ENCODE peak calls at places on chromosome 11, in six cellular contexts. One of them, this sample, is unnamed.
A peak's percentile ranks its signal among the peaks of the same experiment; 100 is the strongest.

GRCh38 chr11:34331329-34331728 is 26.5 kb downstream of the ABTB2 start:
- DNase-seq in mesenchymal stem cell: no peak
- DNase-seq in SK-N-SH: no peak
- DNase-seq in AG04450: no peak
- DNase-seq in heart right ventricle: no peak
- DNase-seq in cardiac muscle cell: no peak
- DNase-seq in this sample: no peak

GRCh38 chr11:12418019-12418611 is 40.7 kb downstream of the PARVA start:
- DNase-seq in mesenchymal stem cell: no peak
- DNase-seq in SK-N-SH: no peak
- DNase-seq in AG04450: no peak
- DNase-seq in heart right ventricle: no peak
- DNase-seq in cardiac muscle cell: no peak
- DNase-seq in this sample: peak; percentile 63

GRCh38 chr11:134499990-134500389 is 87.9 kb upstream of the B3GAT1 start:
- DNase-seq in mesenchymal stem cell: no peak
- DNase-seq in SK-N-SH: no peak
- DNase-seq in AG04450: no peak
- DNase-seq in heart right ventricle: no peak
- DNase-seq in cardiac muscle cell: no peak
- DNase-seq in this sample: no peak

GRCh38 chr11:6604081-6604626 is 580 bp downstream of the ILK start:
- DNase-seq in mesenchymal stem cell: peak; percentile 88
- DNase-seq in SK-N-SH: peak; percentile 73
- DNase-seq in AG04450: no peak
- DNase-seq in heart right ventricle: peak; percentile 61
- DNase-seq in cardiac muscle cell: peak; percentile 82
- DNase-seq in this sample: peak; percentile 81

GRCh38 chr11:662689-663274 is 25.7 kb downstream of the DRD4 start:
- DNase-seq in mesenchymal stem cell: peak; percentile 58
- DNase-seq in SK-N-SH: peak; percentile 92
- DNase-seq in AG04450: peak; percentile 7
- DNase-seq in heart right ventricle: peak; percentile 47
- DNase-seq in cardiac muscle cell: peak; percentile 57
- DNase-seq in this sample: peak; percentile 60

GRCh38 chr11:131389582-131389981 is 19.2 kb downstream of the NTM start:
- DNase-seq in mesenchymal stem cell: no peak
- DNase-seq in SK-N-SH: no peak
- DNase-seq in AG04450: no peak
- DNase-seq in heart right ventricle: no peak
- DNase-seq in cardiac muscle cell: no peak
- DNase-seq in this sample: no peak

GRCh38 chr11:78586452-78587046 is 11.9 kb upstream of the NARS2 start:
- DNase-seq in mesenchymal stem cell: no peak
- DNase-seq in SK-N-SH: peak; percentile 20
- DNase-seq in AG04450: no peak
- DNase-seq in heart right ventricle: no peak
- DNase-seq in cardiac muscle cell: no peak
- DNase-seq in this sample: no peak

GRCh38 chr11:62399172-62399867 is 19.5 kb upstream of the SCGB1A1 start:
- DNase-seq in mesenchymal stem cell: no peak
- DNase-seq in SK-N-SH: no peak
- DNase-seq in AG04450: no peak
- DNase-seq in heart right ventricle: no peak
- DNase-seq in cardiac muscle cell: no peak
- DNase-seq in this sample: peak; percentile 53

GRCh38 chr11:296206-296975 is 2.9 kb downstream of the IFITM5 start:
- DNase-seq in mesenchymal stem cell: no peak
- DNase-seq in SK-N-SH: no peak
- DNase-seq in AG04450: no peak
- DNase-seq in heart right ventricle: no peak
- DNase-seq in cardiac muscle cell: no peak
- DNase-seq in this sample: no peak

GRCh38 chr11:14081541-14082211 is 119.2 kb downstream of the SPON1 start:
- DNase-seq in mesenchymal stem cell: no peak
- DNase-seq in SK-N-SH: no peak
- DNase-seq in AG04450: no peak
- DNase-seq in heart right ventricle: no peak
- DNase-seq in cardiac muscle cell: no peak
- DNase-seq in this sample: no peak

GRCh38 chr11:10606536-10607208 is 38.2 kb upstream of the LYVE1 start:
- DNase-seq in mesenchymal stem cell: peak; percentile 81
- DNase-seq in SK-N-SH: no peak
- DNase-seq in AG04450: peak; percentile 73
- DNase-seq in heart right ventricle: no peak
- DNase-seq in cardiac muscle cell: no peak
- DNase-seq in this sample: peak; percentile 78

GRCh38 chr11:86955111-86955673 is at the start of gene FZD4:
- DNase-seq in mesenchymal stem cell: peak; percentile 88
- DNase-seq in SK-N-SH: peak; percentile 98
- DNase-seq in AG04450: peak; percentile 50
- DNase-seq in heart right ventricle: peak; percentile 92
- DNase-seq in cardiac muscle cell: peak; percentile 96
- DNase-seq in this sample: peak; percentile 97

GRCh38 chr11:76782526-76783293 is 446 bp upstream of the TSKU start:
- DNase-seq in mesenchymal stem cell: peak; percentile 98
- DNase-seq in SK-N-SH: peak; percentile 94
- DNase-seq in AG04450: peak; percentile 97
- DNase-seq in heart right ventricle: peak; percentile 90
- DNase-seq in cardiac muscle cell: peak; percentile 95
- DNase-seq in this sample: peak; percentile 98

GRCh38 chr11:9313648-9314290 is 624 bp downstream of the TMEM41B start:
- DNase-seq in mesenchymal stem cell: peak; percentile 48
- DNase-seq in SK-N-SH: no peak
- DNase-seq in AG04450: no peak
- DNase-seq in heart right ventricle: no peak
- DNase-seq in cardiac muscle cell: peak; percentile 48
- DNase-seq in this sample: peak; percentile 63

GRCh38 chr11:102239906-102240305 is 77.4 kb upstream of the BIRC3 start:
- DNase-seq in mesenchymal stem cell: no peak
- DNase-seq in SK-N-SH: no peak
- DNase-seq in AG04450: no peak
- DNase-seq in heart right ventricle: no peak
- DNase-seq in cardiac muscle cell: no peak
- DNase-seq in this sample: no peak

GRCh38 chr11:123469089-123469488 is 39.0 kb downstream of the GRAMD1B start:
- DNase-seq in mesenchymal stem cell: no peak
- DNase-seq in SK-N-SH: no peak
- DNase-seq in AG04450: no peak
- DNase-seq in heart right ventricle: peak; percentile 36
- DNase-seq in cardiac muscle cell: peak; percentile 85
- DNase-seq in this sample: no peak

GRCh38 chr11:130828741-130829140 is 87.5 kb downstream of the SNX19 start:
- DNase-seq in mesenchymal stem cell: no peak
- DNase-seq in SK-N-SH: no peak
- DNase-seq in AG04450: no peak
- DNase-seq in heart right ventricle: no peak
- DNase-seq in cardiac muscle cell: no peak
- DNase-seq in this sample: no peak

GRCh38 chr11:8327761-8328192 is 64.1 kb upstream of the LMO1 start:
- DNase-seq in mesenchymal stem cell: peak; percentile 4
- DNase-seq in SK-N-SH: no peak
- DNase-seq in AG04450: no peak
- DNase-seq in heart right ventricle: no peak
- DNase-seq in cardiac muscle cell: no peak
- DNase-seq in this sample: no peak

GRCh38 chr11:67213251-67213650 is 53.0 kb upstream of the GRK2 start:
- DNase-seq in mesenchymal stem cell: no peak
- DNase-seq in SK-N-SH: no peak
- DNase-seq in AG04450: no peak
- DNase-seq in heart right ventricle: no peak
- DNase-seq in cardiac muscle cell: no peak
- DNase-seq in this sample: no peak

GRCh38 chr11:65591939-65592814 is 3.4 kb downstream of the KCNK7 start:
- DNase-seq in mesenchymal stem cell: peak; percentile 81
- DNase-seq in SK-N-SH: no peak
- DNase-seq in AG04450: no peak
- DNase-seq in heart right ventricle: no peak
- DNase-seq in cardiac muscle cell: peak; percentile 69
- DNase-seq in this sample: peak; percentile 59

GRCh38 chr11:122137081-122137793 is 21.2 kb upstream of the BLID start:
- DNase-seq in mesenchymal stem cell: peak; percentile 93
- DNase-seq in SK-N-SH: no peak
- DNase-seq in AG04450: peak; percentile 76
- DNase-seq in heart right ventricle: no peak
- DNase-seq in cardiac muscle cell: no peak
- DNase-seq in this sample: peak; percentile 90

GRCh38 chr11:2463766-2464277 is 19.0 kb downstream of the KCNQ1 start:
- DNase-seq in mesenchymal stem cell: no peak
- DNase-seq in SK-N-SH: no peak
- DNase-seq in AG04450: no peak
- DNase-seq in heart right ventricle: peak; percentile 52
- DNase-seq in cardiac muscle cell: no peak
- DNase-seq in this sample: no peak

GRCh38 chr11:66112640-66113098 is 42.6 kb downstream of the PACS1 start:
- DNase-seq in mesenchymal stem cell: peak; percentile 54
- DNase-seq in SK-N-SH: no peak
- DNase-seq in AG04450: no peak
- DNase-seq in heart right ventricle: peak; percentile 17
- DNase-seq in cardiac muscle cell: no peak
- DNase-seq in this sample: peak; percentile 60

GRCh38 chr11:78112588-78113275 is 26.7 kb downstream of the ALG8 start:
- DNase-seq in mesenchymal stem cell: no peak
- DNase-seq in SK-N-SH: no peak
- DNase-seq in AG04450: no peak
- DNase-seq in heart right ventricle: no peak
- DNase-seq in cardiac muscle cell: no peak
- DNase-seq in this sample: no peak

GRCh38 chr11:5605849-5606248 is 9.4 kb downstream of the TRIM6 start:
- DNase-seq in mesenchymal stem cell: peak; percentile 74
- DNase-seq in SK-N-SH: no peak
- DNase-seq in AG04450: peak; percentile 59
- DNase-seq in heart right ventricle: no peak
- DNase-seq in cardiac muscle cell: no peak
- DNase-seq in this sample: peak; percentile 66

GRCh38 chr11:108346451-108346850 is 120.9 kb downstream of the C11orf65 start:
- DNase-seq in mesenchymal stem cell: no peak
- DNase-seq in SK-N-SH: no peak
- DNase-seq in AG04450: no peak
- DNase-seq in heart right ventricle: no peak
- DNase-seq in cardiac muscle cell: no peak
- DNase-seq in this sample: no peak

GRCh38 chr11:86760577-86760976 is 39.8 kb upstream of the PRSS23 start:
- DNase-seq in mesenchymal stem cell: no peak
- DNase-seq in SK-N-SH: no peak
- DNase-seq in AG04450: no peak
- DNase-seq in heart right ventricle: no peak
- DNase-seq in cardiac muscle cell: no peak
- DNase-seq in this sample: peak; percentile 44

GRCh38 chr11:106353031-106353430 is 275.6 kb downstream of the AASDHPPT start:
- DNase-seq in mesenchymal stem cell: no peak
- DNase-seq in SK-N-SH: no peak
- DNase-seq in AG04450: no peak
- DNase-seq in heart right ventricle: no peak
- DNase-seq in cardiac muscle cell: no peak
- DNase-seq in this sample: no peak
- H3K9me3 ChIP-seq in mesenchymal stem cell: peaks cover 7% of the 10 kb centered on the region
- H3K9me3 ChIP-seq in SK-N-SH: no peaks in the 10 kb centered on the region
- H3K9me3 ChIP-seq in AG04450: no peaks in the 10 kb centered on the region
- H3K9me3 ChIP-seq in heart right ventricle: no peaks in the 10 kb centered on the region
- H3K9me3 ChIP-seq in cardiac muscle cell: no peaks in the 10 kb centered on the region
- H3K9me3 ChIP-seq in this sample: peaks cover 10% of the 10 kb centered on the region

GRCh38 chr11:26676641-26677040 is 45.2 kb downstream of the SLC5A12 start:
- DNase-seq in mesenchymal stem cell: peak; percentile 4
- DNase-seq in SK-N-SH: no peak
- DNase-seq in AG04450: no peak
- DNase-seq in heart right ventricle: no peak
- DNase-seq in cardiac muscle cell: no peak
- DNase-seq in this sample: no peak

GRCh38 chr11:26677566-26677965 is 44.3 kb downstream of the SLC5A12 start:
- DNase-seq in mesenchymal stem cell: no peak
- DNase-seq in SK-N-SH: no peak
- DNase-seq in AG04450: no peak
- DNase-seq in heart right ventricle: no peak
- DNase-seq in cardiac muscle cell: no peak
- DNase-seq in this sample: no peak

DNA sequence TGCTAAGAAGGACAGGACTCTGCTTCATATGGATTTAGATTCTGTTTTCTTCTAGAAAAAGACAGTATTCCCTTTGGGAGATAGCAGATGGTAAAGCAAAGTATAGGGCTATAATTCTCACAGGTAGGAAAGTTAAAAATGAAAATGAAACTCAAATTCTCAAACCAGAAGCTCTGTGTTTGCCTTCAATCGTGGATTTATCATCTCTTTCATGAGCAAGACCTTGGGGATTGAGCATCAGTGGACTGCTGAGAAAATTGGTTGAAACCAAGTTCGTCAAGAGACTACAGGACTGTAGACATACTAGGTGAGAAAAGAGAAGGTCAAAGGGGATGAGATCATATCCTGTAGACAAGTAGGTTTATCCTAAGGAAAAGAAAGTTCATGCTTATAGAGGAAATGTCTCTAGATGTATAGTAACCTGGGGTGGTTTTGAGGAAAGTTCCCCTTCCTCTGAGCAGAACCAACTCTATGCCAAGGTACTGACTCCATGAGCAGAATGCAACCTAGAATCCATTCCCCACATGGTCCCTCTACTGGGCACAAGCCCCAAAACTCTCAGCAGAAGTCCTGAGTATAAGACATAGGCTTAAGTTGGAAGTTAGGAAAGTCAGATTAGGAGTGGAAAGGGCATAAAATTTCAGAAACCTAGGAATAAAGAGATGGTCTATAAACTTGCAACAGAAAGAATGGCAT is 46.5 kb downstream of the SLC5A12 start:
- DNase-seq in mesenchymal stem cell: no peak
- DNase-seq in SK-N-SH: no peak
- DNase-seq in AG04450: no peak
- DNase-seq in heart right ventricle: no peak
- DNase-seq in cardiac muscle cell: no peak
- DNase-seq in this sample: no peak
- H3K9me3 ChIP-seq in mesenchymal stem cell: no peaks in the 10 kb centered on the region
- H3K9me3 ChIP-seq in SK-N-SH: no peaks in the 10 kb centered on the region
- H3K9me3 ChIP-seq in AG04450: no peaks in the 10 kb centered on the region
- H3K9me3 ChIP-seq in heart right ventricle: no peaks in the 10 kb centered on the region
- H3K9me3 ChIP-seq in cardiac muscle cell: no peaks in the 10 kb centered on the region
- H3K9me3 ChIP-seq in this sample: no peaks in the 10 kb centered on the region

GRCh38 chr11:97019754-97020153 is 629.9 kb downstream of the JRKL start:
- DNase-seq in mesenchymal stem cell: no peak
- DNase-seq in SK-N-SH: no peak
- DNase-seq in AG04450: no peak
- DNase-seq in heart right ventricle: no peak
- DNase-seq in cardiac muscle cell: no peak
- DNase-seq in this sample: no peak
- H3K9me3 ChIP-seq in mesenchymal stem cell: peaks cover 5% of the 10 kb centered on the region
- H3K9me3 ChIP-seq in SK-N-SH: no peaks in the 10 kb centered on the region
- H3K9me3 ChIP-seq in AG04450: peaks cover 18% of the 10 kb centered on the region
- H3K9me3 ChIP-seq in heart right ventricle: no peaks in the 10 kb centered on the region
- H3K9me3 ChIP-seq in cardiac muscle cell: no peaks in the 10 kb centered on the region
- H3K9me3 ChIP-seq in this sample: peaks cover 3% of the 10 kb centered on the region

DNA sequence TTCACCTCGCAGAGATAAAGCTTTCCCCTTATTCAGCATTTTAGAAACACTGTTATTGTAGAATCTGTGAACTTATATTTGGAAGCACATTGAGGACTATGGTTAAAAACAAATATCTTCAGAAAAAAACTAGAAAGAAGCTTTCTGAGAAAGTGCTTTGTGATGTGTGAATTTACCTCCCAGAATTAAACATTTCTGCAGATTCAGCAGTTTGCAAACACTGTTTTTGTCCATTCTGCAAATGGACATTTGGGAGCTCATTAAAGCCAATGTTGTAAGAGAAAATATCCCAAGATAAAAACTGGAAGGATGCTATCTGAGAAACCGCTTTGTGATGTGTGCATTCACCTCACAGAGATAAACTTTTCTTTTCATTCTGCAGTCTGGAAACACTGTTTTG is 272.7 kb downstream of the OR4A5 start:
- DNase-seq in mesenchymal stem cell: no peak
- DNase-seq in SK-N-SH: no peak
- DNase-seq in AG04450: no peak
- DNase-seq in heart right ventricle: no peak
- DNase-seq in cardiac muscle cell: no peak
- DNase-seq in this sample: no peak
- H3K9me3 ChIP-seq in mesenchymal stem cell: peaks cover 81% of the 10 kb centered on the region
- H3K9me3 ChIP-seq in SK-N-SH: peaks cover 6% of the 10 kb centered on the region
- H3K9me3 ChIP-seq in AG04450: no peaks in the 10 kb centered on the region
- H3K9me3 ChIP-seq in heart right ventricle: peaks cover 97% of the 10 kb centered on the region
- H3K9me3 ChIP-seq in cardiac muscle cell: no peaks in the 10 kb centered on the region
- H3K9me3 ChIP-seq in this sample: peaks cover 94% of the 10 kb centered on the region